ENCODE peak calls at places on chromosomes 5 and 9, in four cellular contexts. One of them, this sample, is unnamed.

GRCh38 chr5:14444988-14445387 is 136.6 kb upstream of the OTULINL start:
- DNase-seq in fibroblast of lung: peak
- DNase-seq in A549: no peak
- DNase-seq in HepG2: no peak
- DNase-seq in this sample: no peak

GRCh38 chr5:139658501-139658927 is 10.4 kb downstream of the CXXC5 start:
- DNase-seq in A549: no peak
- DNase-seq in fibroblast of lung: peak
- DNase-seq in HepG2: no peak
- DNase-seq in this sample: no peak

GRCh38 chr5:78518365-78519197 is 130.0 kb downstream of the LHFPL2 start:
- DNase-seq in HepG2: peak
- DNase-seq in fibroblast of lung: peak
- DNase-seq in A549: peak
- DNase-seq in this sample: peak

GRCh38 chr9:91120200-91120599 is 241.5 kb downstream of the AUH start:
- DNase-seq in A549: no peak
- DNase-seq in fibroblast of lung: no peak
- DNase-seq in HepG2: no peak
- DNase-seq in this sample: no peak

GRCh38 chr5:103428411-103428871 is 134.1 kb downstream of the NUDT12 start:
- DNase-seq in A549: no peak
- DNase-seq in fibroblast of lung: peak
- DNase-seq in HepG2: peak
- DNase-seq in this sample: no peak

GRCh38 chr5:61659221-61659696 is 327.2 kb downstream of the ZSWIM6 start:
- DNase-seq in HepG2: no peak
- DNase-seq in fibroblast of lung: no peak
- DNase-seq in A549: no peak
- DNase-seq in this sample: no peak

GRCh38 chr9:26510137-26510536 is 382.5 kb downstream of the CAAP1 start:
- DNase-seq in fibroblast of lung: no peak
- DNase-seq in A549: no peak
- DNase-seq in HepG2: no peak
- DNase-seq in this sample: no peak

GRCh38 chr9:97737429-97737828 is 40.3 kb upstream of the XPA start:
- DNase-seq in A549: peak
- DNase-seq in fibroblast of lung: no peak
- DNase-seq in HepG2: peak
- DNase-seq in this sample: peak

GRCh38 chr5:123500476-123500875 is 11.5 kb upstream of the CSNK1G3 start:
- DNase-seq in fibroblast of lung: no peak
- DNase-seq in HepG2: no peak
- DNase-seq in A549: no peak
- DNase-seq in this sample: no peak

GRCh38 chr9:75988663-75989062 is 98.2 kb downstream of the PCSK5 start:
- DNase-seq in HepG2: no peak
- DNase-seq in fibroblast of lung: no peak
- DNase-seq in A549: no peak
- DNase-seq in this sample: no peak

GRCh38 chr5:78243091-78243490 is 51.4 kb downstream of the AP3B1 start:
- DNase-seq in fibroblast of lung: no peak
- DNase-seq in HepG2: no peak
- DNase-seq in A549: no peak
- DNase-seq in this sample: no peak

GRCh38 chr5:68964679-68965078 is 129.1 kb upstream of the SLC30A5 start:
- DNase-seq in HepG2: no peak
- DNase-seq in fibroblast of lung: no peak
- DNase-seq in A549: no peak
- DNase-seq in this sample: no peak

GRCh38 chr5:139393497-139394122 is 1.3 kb downstream of the PROB1 start:
- DNase-seq in HepG2: no peak
- DNase-seq in A549: no peak
- DNase-seq in fibroblast of lung: no peak
- DNase-seq in this sample: no peak

GRCh38 chr5:117077142-117077541 is 502.5 kb upstream of the SEMA6A start:
- DNase-seq in A549: no peak
- DNase-seq in fibroblast of lung: no peak
- DNase-seq in HepG2: peak
- DNase-seq in this sample: no peak

GRCh38 chr9:36193049-36193448 is 2.3 kb downstream of the CLTA start:
- DNase-seq in fibroblast of lung: no peak
- DNase-seq in A549: no peak
- DNase-seq in HepG2: no peak
- DNase-seq in this sample: no peak

GRCh38 chr9:70421272-70422180 is 7.1 kb upstream of the KLF9 start:
- DNase-seq in HepG2: no peak
- DNase-seq in A549: no peak
- DNase-seq in fibroblast of lung: peak
- DNase-seq in this sample: no peak

GRCh38 chr9:4661165-4662095 is 664 bp upstream of the PLPP6 start:
- DNase-seq in HepG2: no peak
- DNase-seq in fibroblast of lung: peak
- DNase-seq in A549: no peak
- DNase-seq in this sample: no peak

GRCh38 chr5:105428461-105429129 is 1866.0 kb upstream of the NUDT12 start:
- DNase-seq in fibroblast of lung: no peak
- DNase-seq in A549: no peak
- DNase-seq in HepG2: no peak
- DNase-seq in this sample: no peak

GRCh38 chr9:133998915-133999580 is 6.9 kb upstream of the VAV2 start:
- DNase-seq in fibroblast of lung: peak
- DNase-seq in A549: no peak
- DNase-seq in HepG2: no peak
- DNase-seq in this sample: no peak

GRCh38 chr9:107046692-107047091 is 183.7 kb downstream of the ZNF462 start:
- DNase-seq in fibroblast of lung: no peak
- DNase-seq in HepG2: no peak
- DNase-seq in A549: no peak
- DNase-seq in this sample: no peak

GRCh38 chr5:146051678-146052077 is 53.7 kb downstream of the PLAC8L1 start:
- DNase-seq in fibroblast of lung: peak
- DNase-seq in HepG2: no peak
- DNase-seq in A549: no peak
- DNase-seq in this sample: no peak

GRCh38 chr9:84368593-84368992 is 28.0 kb upstream of the SLC28A3 start:
- DNase-seq in fibroblast of lung: no peak
- DNase-seq in A549: no peak
- DNase-seq in HepG2: no peak
- DNase-seq in this sample: no peak

GRCh38 chr5:180330810-180331646 is 22.1 kb downstream of the GFPT2 start:
- DNase-seq in A549: peak
- DNase-seq in HepG2: peak
- DNase-seq in fibroblast of lung: peak
- DNase-seq in this sample: no peak

GRCh38 chr9:109972026-109973005 is 192.3 kb downstream of the PALM2AKAP2 start:
- DNase-seq in HepG2: no peak
- DNase-seq in fibroblast of lung: no peak
- DNase-seq in A549: no peak
- DNase-seq in this sample: no peak

GRCh38 chr9:91840469-91840868 is 109.6 kb downstream of the ROR2 start:
- DNase-seq in fibroblast of lung: no peak
- DNase-seq in HepG2: no peak
- DNase-seq in A549: no peak
- DNase-seq in this sample: no peak

GRCh38 chr5:141298376-141298775 is 5.5 kb downstream of the SLC25A2 start:
- DNase-seq in HepG2: no peak
- DNase-seq in A549: no peak
- DNase-seq in fibroblast of lung: peak
- DNase-seq in this sample: no peak

GRCh38 chr9:37283730-37284235 is 138.7 kb upstream of the GRHPR start:
- DNase-seq in HepG2: peak
- DNase-seq in fibroblast of lung: peak
- DNase-seq in A549: no peak
- DNase-seq in this sample: no peak

GRCh38 chr5:77851229-77852067 is 75.3 kb upstream of the TBCA start:
- DNase-seq in HepG2: no peak
- DNase-seq in fibroblast of lung: peak
- DNase-seq in A549: no peak
- DNase-seq in this sample: no peak

GRCh38 chr5:143205386-143205785 is 198.1 kb downstream of the NR3C1 start:
- DNase-seq in HepG2: no peak
- DNase-seq in A549: no peak
- DNase-seq in fibroblast of lung: peak
- DNase-seq in this sample: no peak

GRCh38 chr5:126031989-126032716 is 391.1 kb upstream of the GRAMD2B start:
- DNase-seq in fibroblast of lung: peak
- DNase-seq in HepG2: no peak
- DNase-seq in A549: no peak
- DNase-seq in this sample: no peak

GRCh38 chr5:1324719-1325190 is 20.1 kb downstream of the CLPTM1L start:
- DNase-seq in fibroblast of lung: no peak
- DNase-seq in A549: no peak
- DNase-seq in HepG2: no peak
- DNase-seq in this sample: no peak

GRCh38 chr9:116945817-116946216 is 258.7 kb downstream of the TRIM32 start:
- DNase-seq in fibroblast of lung: no peak
- DNase-seq in HepG2: no peak
- DNase-seq in A549: no peak
- DNase-seq in this sample: no peak

GRCh38 chr5:32852535-32852934 is 141.4 kb downstream of the NPR3 start:
- DNase-seq in A549: peak
- DNase-seq in fibroblast of lung: peak
- DNase-seq in HepG2: peak
- DNase-seq in this sample: peak

GRCh38 chr5:151264113-151264512 is 11.1 kb downstream of the GM2A start:
- DNase-seq in fibroblast of lung: peak
- DNase-seq in A549: no peak
- DNase-seq in HepG2: no peak
- DNase-seq in this sample: no peak

DNA sequence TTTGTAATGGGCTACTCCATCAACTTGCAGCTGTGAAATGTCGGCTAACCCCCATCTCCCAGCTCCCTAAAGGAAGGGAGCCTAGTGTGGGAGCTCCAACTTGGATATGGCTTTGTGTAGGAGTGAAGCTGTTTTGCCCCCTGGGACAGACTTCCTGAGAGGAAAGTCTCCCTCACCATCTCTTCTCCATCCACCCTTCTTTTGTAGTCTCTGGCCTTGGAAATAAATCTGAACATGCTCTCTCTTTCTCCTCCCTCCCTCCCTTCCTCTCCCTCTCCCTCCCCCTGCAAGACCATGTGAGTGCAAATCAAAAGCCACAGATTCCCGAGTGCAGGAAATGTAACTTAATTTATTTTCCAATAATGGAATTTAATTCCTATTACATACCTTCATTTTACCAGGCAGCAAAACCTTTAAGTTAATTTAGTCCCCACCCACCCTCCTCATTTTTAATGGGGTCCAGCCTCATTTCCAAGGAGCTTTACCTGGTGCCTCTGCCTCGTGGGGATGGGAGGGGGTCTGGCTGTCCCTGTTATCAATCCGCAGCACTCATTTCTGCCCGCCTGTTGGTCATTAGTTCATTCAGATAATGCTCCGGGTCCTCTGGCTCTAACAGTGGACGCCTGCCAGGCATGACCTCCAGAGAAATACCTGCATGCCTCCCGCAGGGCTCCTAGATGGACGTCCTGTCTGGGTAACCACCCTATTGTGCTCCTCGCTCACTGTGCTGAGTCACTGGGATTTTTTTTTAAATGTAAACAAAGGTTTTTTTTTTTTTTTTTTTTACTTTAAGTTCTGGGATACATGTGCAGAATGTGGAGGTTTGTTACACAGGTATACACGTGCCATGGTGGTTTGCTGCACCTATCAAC is 122.8 kb upstream of the TAF11L2 start:
- DNase-seq in HepG2: peak
- DNase-seq in A549: peak
- DNase-seq in fibroblast of lung: peak
- DNase-seq in this sample: peak
- H3K4me3 ChIP-seq in HepG2: no peak
- H3K4me3 ChIP-seq in A549: peak
- H3K4me3 ChIP-seq in fibroblast of lung: no peak
- H3K4me3 ChIP-seq in this sample: no peak

DNA sequence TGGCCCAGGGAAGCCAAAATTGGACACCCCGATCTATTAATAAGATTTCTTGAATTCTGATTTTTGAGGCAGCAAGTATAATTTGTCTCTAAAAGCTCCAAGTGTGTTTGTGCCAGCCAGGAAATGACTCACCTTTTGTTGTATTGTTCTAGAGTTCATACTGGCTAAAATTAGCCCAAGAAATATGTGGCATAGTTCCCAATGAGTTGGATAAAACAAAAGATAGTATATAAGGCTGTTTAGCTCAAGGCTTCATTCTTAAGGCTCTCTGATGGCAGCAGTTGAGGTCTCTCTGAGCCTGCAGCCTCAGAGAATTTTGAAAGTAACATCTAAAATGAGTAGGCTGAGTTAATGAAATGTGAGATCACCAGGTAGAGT is 21.6 kb downstream of the HMGXB3 start:
- DNase-seq in A549: no peak
- DNase-seq in HepG2: no peak
- DNase-seq in fibroblast of lung: peak
- DNase-seq in this sample: no peak
- H3K4me3 ChIP-seq in A549: no peak
- H3K4me3 ChIP-seq in HepG2: no peak
- H3K4me3 ChIP-seq in fibroblast of lung: no peak
- H3K4me3 ChIP-seq in this sample: no peak

GRCh38 chr9:119086590-119086989 is 282.6 kb downstream of the BRINP1 start:
- DNase-seq in HepG2: no peak
- DNase-seq in A549: no peak
- DNase-seq in fibroblast of lung: no peak
- DNase-seq in this sample: no peak
- H3K4me3 ChIP-seq in HepG2: no peak
- H3K4me3 ChIP-seq in A549: no peak
- H3K4me3 ChIP-seq in fibroblast of lung: no peak
- H3K4me3 ChIP-seq in this sample: no peak

GRCh38 chr5:108079754-108080153 is 302.1 kb downstream of the FBXL17 start:
- DNase-seq in A549: no peak
- DNase-seq in HepG2: no peak
- DNase-seq in fibroblast of lung: peak
- DNase-seq in this sample: no peak
- H3K4me3 ChIP-seq in A549: no peak
- H3K4me3 ChIP-seq in HepG2: no peak
- H3K4me3 ChIP-seq in fibroblast of lung: no peak
- H3K4me3 ChIP-seq in this sample: no peak

DNA sequence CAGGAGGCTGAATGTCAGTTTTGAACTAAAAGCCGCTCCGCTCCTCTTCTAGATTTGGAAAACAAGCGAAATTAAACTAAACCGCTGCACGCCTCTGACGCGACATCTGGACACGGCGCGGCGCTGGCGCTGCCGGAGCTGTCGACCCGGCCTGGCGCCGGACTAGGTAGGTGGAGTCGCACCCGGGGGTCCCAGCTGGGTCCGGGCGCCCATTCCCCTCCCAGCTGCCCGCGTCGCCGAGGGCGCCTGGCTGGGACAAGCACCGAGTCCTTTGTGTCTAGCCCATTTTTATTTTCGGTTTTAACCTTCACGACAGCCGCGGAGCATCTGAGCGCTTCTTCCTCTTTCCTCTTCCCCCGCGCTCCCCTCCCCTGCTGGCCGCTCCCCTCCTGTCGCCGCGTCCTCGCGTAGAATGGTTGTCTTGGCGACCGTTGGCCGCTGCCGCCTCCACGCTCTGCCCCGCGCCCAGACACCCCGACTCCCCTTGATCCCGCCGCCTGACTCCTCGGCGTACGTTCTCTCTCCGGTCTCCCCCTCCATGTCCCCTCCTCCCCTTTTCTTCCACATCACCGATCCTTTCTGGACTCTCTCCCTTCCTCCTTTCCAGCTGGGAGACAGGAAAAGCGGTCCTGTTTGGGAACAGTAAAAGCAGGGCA is 533 bp downstream of the CDKN2B-AS1 start:
- DNase-seq in A549: no peak
- DNase-seq in fibroblast of lung: peak
- DNase-seq in HepG2: no peak
- DNase-seq in this sample: peak
- H3K4me3 ChIP-seq in A549: no peak
- H3K4me3 ChIP-seq in fibroblast of lung: peak
- H3K4me3 ChIP-seq in HepG2: peak
- H3K4me3 ChIP-seq in this sample: peak